ENCODE peak calls at places on chromosomes 13 and 19, in ten cellular contexts. U is colonic mucosa, P is endothelial cell of umbilical vein, V is cardiac fibroblast, O is brain microvascular endothelial cell, T is IMR-90, X is OCI-LY7, K is pancreas, I is AG09309, C is esophagus muscularis mucosa. E is an unnamed sample.
A peak's percentile ranks its signal among the peaks of the same experiment; 100 is the strongest.

GRCh38 chr13:110371550-110372465 is 64.7 kb downstream of the COL4A2 start:
- DNase-seq in U (no peak), K (no peak), P (peak; percentile 81), T (peak; percentile 50), I (no peak), X (no peak), O (peak; percentile 64), C (no peak), V (peak; percentile 63), E (no peak)

GRCh38 chr19:47111081-47111589 is 2.4 kb downstream of the ZC3H4 start:
- DNase-seq in X (peak; percentile 60), T (no peak), C (no peak), K (no peak), I (no peak), U (peak; percentile 36), V (no peak), O (no peak), P (peak; percentile 21), E (no peak)

GRCh38 chr13:66462187-66462586 is 767.9 kb downstream of the PCDH9 start:
- DNase-seq in P (peak; percentile 16), K (no peak), O (no peak), I (no peak), X (no peak), V (no peak), C (no peak), T (no peak), U (no peak), E (no peak)

GRCh38 chr19:8251025-8251472 is 41.9 kb downstream of the CERS4 start:
- DNase-seq in O (no peak), K (peak; percentile 80), T (peak; percentile 11), C (peak; percentile 92), U (no peak), V (no peak), P (no peak), X (no peak), I (no peak), E (peak; percentile 6)

GRCh38 chr13:71864094-71864980 is 2.7 kb downstream of the DACH1 start:
- DNase-seq in I (no peak), V (peak; percentile 14), P (peak; percentile 75), K (peak; percentile 35), O (peak; percentile 0), C (no peak), U (peak; percentile 91), T (no peak), X (no peak), E (no peak)

GRCh38 chr19:16895467-16896097 is 6.8 kb downstream of the F2RL3 start:
- DNase-seq in U (peak; percentile 28), T (no peak), X (no peak), O (no peak), C (no peak), P (no peak), I (no peak), K (no peak), V (peak; percentile 8), E (no peak)

GRCh38 chr19:8340341-8341096 is 2.5 kb downstream of the KANK3 start:
- DNase-seq in T (no peak), I (no peak), P (peak; percentile 94), K (no peak), U (no peak), C (peak; percentile 95), V (no peak), O (no peak), X (no peak), E (no peak)

GRCh38 chr13:48748681-48749080 is 95.0 kb downstream of the CYSLTR2 start:
- DNase-seq in P (no peak), I (no peak), C (no peak), V (peak; percentile 28), U (no peak), K (no peak), T (peak; percentile 23), X (no peak), O (no peak), E (no peak)

GRCh38 chr13:101398920-101399319 is 17.4 kb downstream of the NALCN start:
- DNase-seq in T (peak; percentile 84), P (peak; percentile 26), K (no peak), O (peak; percentile 85), U (no peak), V (peak; percentile 71), I (peak; percentile 27), X (no peak), C (peak; percentile 34), E (peak; percentile 59)

GRCh38 chr19:18433039-18433691 is 4.8 kb downstream of the ISYNA1 start:
- DNase-seq in K (no peak), V (no peak), X (peak; percentile 38), C (no peak), I (no peak), P (no peak), T (no peak), O (no peak), U (no peak), E (no peak)

GRCh38 chr19:15198006-15198356 is 2.8 kb downstream of the NOTCH3 start:
- DNase-seq in I (no peak), C (no peak), U (peak; percentile 38), K (no peak), O (no peak), P (no peak), X (no peak), V (no peak), T (no peak), E (no peak)

GRCh38 chr13:112146073-112146360 is 79.1 kb downstream of the SOX1 start:
- DNase-seq in U (no peak), O (no peak), X (no peak), I (no peak), V (no peak), P (no peak), T (no peak), K (no peak), C (no peak), E (no peak)

DNA sequence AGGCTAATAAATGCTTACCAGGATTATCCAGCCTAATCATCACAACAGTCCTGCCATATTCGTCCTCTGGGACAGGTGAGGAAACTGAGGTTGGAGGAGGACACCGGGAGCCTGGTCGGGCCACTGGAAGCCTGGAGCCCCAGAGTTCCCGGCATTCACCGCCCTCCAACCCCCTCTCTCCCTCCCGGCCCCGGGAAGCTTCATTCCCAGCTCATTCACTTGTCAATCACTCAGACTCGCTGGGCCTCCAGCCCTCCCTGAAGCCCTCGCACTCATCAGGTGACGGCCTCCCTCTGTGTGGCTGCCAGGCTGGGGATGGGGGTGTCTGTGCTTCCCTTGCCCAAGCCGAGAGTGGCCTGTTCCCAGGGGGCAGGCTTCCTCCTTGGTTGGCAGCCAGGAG is 22.5 kb upstream of the ZNF99 start:
- DNase-seq in K (no peak), P (no peak), X (no peak), U (no peak), V (no peak), T (no peak), I (no peak), C (no peak), O (no peak), E (no peak)
- H3K4me3 ChIP-seq in K (no peak overlapping the region), P (no peak overlapping the region), X (no peak overlapping the region), U (no peak overlapping the region), V (no peak overlapping the region), T (no peak overlapping the region), I (no peak overlapping the region), C (no peak overlapping the region), O (no peak overlapping the region), E (no peak overlapping the region)

DNA sequence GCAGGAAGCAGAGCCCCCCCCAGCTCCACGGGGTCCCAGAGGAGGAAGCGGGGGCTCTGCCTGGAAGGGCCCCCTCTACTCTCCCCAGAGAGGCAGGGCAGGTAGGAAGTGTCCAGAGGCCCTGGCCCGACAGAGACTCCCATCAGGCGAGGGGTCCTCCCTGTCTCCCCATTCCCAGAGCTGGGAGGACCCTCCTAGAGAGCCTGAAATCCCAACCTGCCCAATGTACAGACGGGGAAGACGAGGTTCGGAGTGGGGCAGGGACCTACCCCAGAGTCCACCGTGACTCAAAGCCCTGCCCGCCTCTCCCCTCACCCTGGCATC is 1.1 kb downstream of the TLE2 start:
- DNase-seq in V (no peak), I (no peak), K (no peak), O (no peak), C (no peak), P (no peak), T (no peak), X (no peak), U (no peak), E (no peak)
- H3K4me3 ChIP-seq in V (peak overlapping the region; percentile 73), I (no peak overlapping the region), K (peak overlapping the region; percentile 62), O (no peak overlapping the region), C (peak overlapping the region; percentile 81), P (peak overlapping the region; percentile 2), T (no peak overlapping the region), X (no peak overlapping the region), U (peak overlapping the region; percentile 52), E (no peak overlapping the region)

GRCh38 chr19:55160986-55161365 is 3.4 kb upstream of the TNNI3 start:
- DNase-seq in X (no peak), U (no peak), P (no peak), C (no peak), V (no peak), I (no peak), K (no peak), O (no peak), T (no peak), E (no peak)

GRCh38 chr19:55166530-55167268 is at the start of gene DNAAF3:
- DNase-seq in V (peak; percentile 98), K (peak; percentile 97), U (peak; percentile 95), X (peak; percentile 96), T (peak; percentile 96), C (peak; percentile 96), O (peak; percentile 98), I (peak; percentile 86), P (peak; percentile 97), E (peak; percentile 93)

GRCh38 chr19:55161571-55162322 is 4.2 kb upstream of the TNNI3 start:
- DNase-seq in C (no peak), K (no peak), U (no peak), O (no peak), V (no peak), I (no peak), P (no peak), T (no peak), X (no peak), E (no peak)

GRCh38 chr19:55169136-55169535 is 2.7 kb upstream of the DNAAF3 start:
- DNase-seq in I (no peak), X (no peak), U (no peak), O (no peak), T (no peak), C (no peak), V (no peak), K (no peak), P (no peak), E (no peak)

GRCh38 chr19:55165952-55166529 is 372 bp downstream of the DNAAF3 start:
- DNase-seq in C (no peak), K (peak; percentile 67), O (peak; percentile 73), I (no peak), U (peak; percentile 56), X (peak; percentile 46), V (peak; percentile 79), T (peak; percentile 56), P (peak; percentile 66), E (peak; percentile 32)
- H3K4me3 ChIP-seq in C (peak overlapping the region; percentile 60), K (peak overlapping the region; percentile 40), O (peak overlapping the region; percentile 60), I (peak overlapping the region; percentile 76), U (peak overlapping the region; percentile 43), X (peak overlapping the region; percentile 47), V (peak overlapping the region; percentile 58), T (peak overlapping the region; percentile 45), P (peak overlapping the region; percentile 25), E (peak overlapping the region; percentile 47)

DNA sequence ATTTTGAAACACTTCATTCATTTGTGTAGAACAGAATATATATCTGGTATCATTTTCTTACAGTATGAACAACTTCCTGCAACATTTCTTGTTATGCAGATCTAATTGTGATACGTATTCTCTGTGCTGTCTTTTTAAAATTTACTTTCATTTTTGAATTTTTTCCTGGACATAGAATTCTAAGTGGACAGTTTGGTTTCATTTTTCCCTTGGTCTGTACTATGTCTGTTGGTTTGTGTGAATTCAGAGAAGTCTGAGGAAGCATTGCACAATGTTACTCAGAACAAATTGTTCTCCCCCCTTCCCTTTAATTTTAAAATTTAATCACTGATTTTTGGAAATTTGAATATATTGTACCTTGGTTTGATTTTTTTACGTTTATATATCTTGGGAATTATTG is 352.5 kb upstream of the PCDH20 start:
- DNase-seq in P (no peak), O (no peak), C (no peak), T (no peak), X (no peak), U (no peak), V (no peak), K (no peak), I (no peak), E (no peak)
- H3K4me3 ChIP-seq in P (no peak overlapping the region), O (no peak overlapping the region), C (no peak overlapping the region), T (no peak overlapping the region), X (no peak overlapping the region), U (no peak overlapping the region), V (no peak overlapping the region), K (no peak overlapping the region), I (no peak overlapping the region), E (no peak overlapping the region)

E was measured in astrocyte of the cerebellum.